ENCODE peak calls at places on chromosomes 2 and 18, in four cellular contexts. One of them, this sample, is unnamed.

GRCh38 chr2:187138240-187138639 is 289.3 kb upstream of the ZSWIM2 start:
- DNase-seq in adrenal gland: peak
- DNase-seq in colonic mucosa: peak
- DNase-seq in coronary artery: no peak
- DNase-seq in this sample: peak

GRCh38 chr18:74310411-74310810 is 5.2 kb upstream of the C18orf63 start:
- DNase-seq in colonic mucosa: no peak
- DNase-seq in adrenal gland: no peak
- DNase-seq in coronary artery: no peak
- DNase-seq in this sample: no peak

GRCh38 chr18:73479472-73479871 is 611.7 kb upstream of the NETO1 start:
- DNase-seq in colonic mucosa: no peak
- DNase-seq in adrenal gland: no peak
- DNase-seq in coronary artery: no peak
- DNase-seq in this sample: no peak

GRCh38 chr18:49544362-49544761 is 17.5 kb upstream of the LIPG start:
- DNase-seq in colonic mucosa: no peak
- DNase-seq in adrenal gland: no peak
- DNase-seq in coronary artery: no peak
- DNase-seq in this sample: no peak

GRCh38 chr18:45730832-45731545 is 7.0 kb downstream of the SLC14A1 start:
- DNase-seq in colonic mucosa: no peak
- DNase-seq in adrenal gland: no peak
- DNase-seq in coronary artery: no peak
- DNase-seq in this sample: no peak

GRCh38 chr18:79664525-79665125 is 15.0 kb upstream of the CTDP1 start:
- DNase-seq in coronary artery: no peak
- DNase-seq in adrenal gland: no peak
- DNase-seq in colonic mucosa: no peak
- DNase-seq in this sample: no peak

GRCh38 chr2:209762564-209762963 is 9.1 kb upstream of the UNC80 start:
- DNase-seq in coronary artery: no peak
- DNase-seq in adrenal gland: no peak
- DNase-seq in colonic mucosa: no peak
- DNase-seq in this sample: no peak

GRCh38 chr2:221997100-221997499 is 301.7 kb downstream of the PAX3 start:
- DNase-seq in coronary artery: no peak
- DNase-seq in colonic mucosa: no peak
- DNase-seq in adrenal gland: no peak
- DNase-seq in this sample: no peak

GRCh38 chr2:173043466-173043865 is 32.2 kb upstream of the MAP3K20 start:
- DNase-seq in adrenal gland: peak
- DNase-seq in colonic mucosa: no peak
- DNase-seq in coronary artery: no peak
- DNase-seq in this sample: peak

GRCh38 chr2:86499326-86499725 is 58.2 kb downstream of the KDM3A start:
- DNase-seq in colonic mucosa: no peak
- DNase-seq in adrenal gland: no peak
- DNase-seq in coronary artery: no peak
- DNase-seq in this sample: no peak

DNA sequence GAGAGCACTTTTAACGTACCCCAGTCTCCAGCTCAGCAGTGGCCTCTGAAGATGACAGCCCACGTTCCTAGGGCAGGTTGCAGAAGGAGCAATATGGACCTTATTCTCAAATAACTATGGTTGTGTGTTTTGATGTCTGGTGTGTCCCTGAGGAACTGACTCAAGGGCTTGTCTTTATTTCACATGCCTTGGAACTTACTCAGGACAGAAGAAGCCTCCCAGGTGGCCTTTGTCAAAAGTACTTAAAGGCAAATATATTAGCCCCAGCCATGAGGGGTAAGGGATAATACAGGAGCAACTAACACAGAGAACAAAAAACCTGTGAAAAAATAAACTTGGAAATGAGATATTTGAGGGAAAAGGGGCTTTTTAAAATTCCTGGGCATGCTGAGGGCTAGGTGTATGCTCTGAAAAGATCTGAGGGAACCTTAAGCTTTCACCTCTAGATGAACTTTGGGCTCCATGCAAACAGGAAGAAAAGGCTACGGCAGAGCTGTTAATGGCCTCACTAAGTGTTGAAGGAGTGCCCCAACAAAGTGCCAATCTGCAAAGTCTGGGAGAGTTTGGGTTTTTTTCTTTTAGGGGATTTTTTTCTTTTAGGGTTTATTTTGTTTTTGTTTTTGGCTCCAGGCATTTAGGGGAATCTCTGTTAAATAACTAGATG is 40.3 kb downstream of the SRBD1 start:
- DNase-seq in coronary artery: no peak
- DNase-seq in adrenal gland: no peak
- DNase-seq in colonic mucosa: no peak
- DNase-seq in this sample: no peak
- H3K27ac ChIP-seq in coronary artery: no peak
- H3K27ac ChIP-seq in adrenal gland: no peak
- H3K27ac ChIP-seq in colonic mucosa: no peak
- H3K27ac ChIP-seq in this sample: no peak

GRCh38 chr2:199979841-199980628 is 24.7 kb downstream of the MAIP1 start:
- DNase-seq in coronary artery: peak
- DNase-seq in adrenal gland: peak
- DNase-seq in colonic mucosa: peak
- DNase-seq in this sample: peak
- H3K4me3 ChIP-seq in coronary artery: peak
- H3K4me3 ChIP-seq in adrenal gland: peak
- H3K4me3 ChIP-seq in colonic mucosa: no peak
- H3K4me3 ChIP-seq in this sample: peak

GRCh38 chr2:118974103-118974911 is 32.3 kb downstream of the MARCO start:
- DNase-seq in coronary artery: peak
- DNase-seq in adrenal gland: peak
- DNase-seq in colonic mucosa: no peak
- DNase-seq in this sample: no peak
- H3K27ac ChIP-seq in coronary artery: no peak
- H3K27ac ChIP-seq in adrenal gland: no peak
- H3K27ac ChIP-seq in colonic mucosa: no peak
- H3K27ac ChIP-seq in this sample: no peak

DNA sequence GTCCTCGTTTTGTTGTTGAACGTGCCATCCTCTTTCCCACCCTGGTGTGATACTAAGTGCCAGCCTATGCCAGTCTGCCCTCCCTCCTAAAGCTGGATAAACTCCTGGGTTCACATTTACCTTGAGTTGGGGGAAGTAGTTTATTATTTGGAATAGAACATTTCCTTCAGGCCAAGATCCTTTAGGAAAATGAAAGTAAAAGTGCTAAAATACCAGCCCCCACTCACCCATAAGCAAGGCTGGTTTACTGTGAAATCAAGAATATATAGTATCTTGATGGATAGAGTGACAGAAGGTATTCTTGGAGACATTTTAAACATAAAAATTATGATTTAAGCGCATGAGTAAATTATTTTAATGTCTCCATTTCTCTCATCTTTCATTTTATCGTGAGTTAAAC is 27.1 kb downstream of the ZNF532 start:
- DNase-seq in coronary artery: no peak
- DNase-seq in colonic mucosa: no peak
- DNase-seq in adrenal gland: no peak
- DNase-seq in this sample: no peak
- H3K4me3 ChIP-seq in coronary artery: peak
- H3K4me3 ChIP-seq in colonic mucosa: no peak
- H3K4me3 ChIP-seq in adrenal gland: no peak
- H3K4me3 ChIP-seq in this sample: no peak

GRCh38 chr2:46161329-46161728 is 135.9 kb upstream of the EPAS1 start:
- DNase-seq in coronary artery: no peak
- DNase-seq in adrenal gland: no peak
- DNase-seq in colonic mucosa: no peak
- DNase-seq in this sample: no peak

GRCh38 chr2:46161921-46162320 is 135.3 kb upstream of the EPAS1 start:
- DNase-seq in colonic mucosa: no peak
- DNase-seq in adrenal gland: no peak
- DNase-seq in coronary artery: peak
- DNase-seq in this sample: no peak

GRCh38 chr2:46163031-46163430 is 134.2 kb upstream of the EPAS1 start:
- DNase-seq in coronary artery: peak
- DNase-seq in adrenal gland: no peak
- DNase-seq in colonic mucosa: no peak
- DNase-seq in this sample: no peak

GRCh38 chr2:46163804-46164569 is 133.2 kb upstream of the EPAS1 start:
- DNase-seq in coronary artery: peak
- DNase-seq in colonic mucosa: peak
- DNase-seq in adrenal gland: no peak
- DNase-seq in this sample: no peak

DNA sequence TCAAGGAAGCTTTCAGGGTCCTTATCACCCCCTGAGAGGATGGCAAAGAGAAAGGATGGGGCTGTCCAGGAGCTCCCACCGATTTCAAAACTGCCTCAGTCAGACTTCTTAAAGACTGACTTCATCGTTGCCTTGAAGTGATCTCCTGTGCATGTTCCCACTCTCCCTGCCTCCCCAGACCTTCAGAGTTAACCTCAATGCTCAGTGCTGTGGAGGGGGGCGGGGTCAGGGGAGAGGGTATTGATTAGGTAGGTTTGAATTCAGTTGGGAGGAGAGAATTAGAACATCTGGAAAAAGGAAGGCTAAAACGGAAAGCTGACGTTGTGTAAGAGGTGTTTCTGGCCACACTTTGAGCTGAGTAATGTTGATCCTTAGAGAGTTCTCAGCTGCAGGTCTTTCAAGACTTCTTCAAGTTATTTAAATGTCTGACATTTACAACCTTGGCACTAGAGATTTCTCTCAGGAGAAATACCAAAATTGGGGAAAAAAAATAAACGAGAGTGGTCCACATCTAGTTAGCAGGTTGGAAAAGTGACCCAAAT is 134.8 kb upstream of the EPAS1 start:
- DNase-seq in colonic mucosa: no peak
- DNase-seq in coronary artery: peak
- DNase-seq in adrenal gland: no peak
- DNase-seq in this sample: no peak
- H3K27ac ChIP-seq in colonic mucosa: no peak
- H3K27ac ChIP-seq in coronary artery: peak
- H3K27ac ChIP-seq in adrenal gland: no peak
- H3K27ac ChIP-seq in this sample: no peak

GRCh38 chr2:526918-527317 is 150.3 kb downstream of the TMEM18 start:
- DNase-seq in coronary artery: no peak
- DNase-seq in colonic mucosa: no peak
- DNase-seq in adrenal gland: no peak
- DNase-seq in this sample: no peak
- H3K4me3 ChIP-seq in coronary artery: no peak
- H3K4me3 ChIP-seq in colonic mucosa: no peak
- H3K4me3 ChIP-seq in adrenal gland: no peak
- H3K4me3 ChIP-seq in this sample: no peak